ENCODE peak calls at places on chromosomes 3 and 15, in five cellular contexts. K, C, Y, H and R are unnamed samples.

GRCh38 chr3:160678447-160678846 is 1.5 kb downstream of the ARL14 start:
- DNase-seq in H (no peak), Y (no peak), K (no peak), C (peak), R (no peak)

GRCh38 chr3:112519424-112520001 is 20.2 kb upstream of the BTLA start:
- DNase-seq in H (peak), K (no peak), Y (no peak), C (peak), R (peak)

GRCh38 chr3:62870321-62870720 is 4.9 kb downstream of the CADPS start:
- DNase-seq in C (no peak), K (no peak), H (no peak), Y (no peak), R (no peak)

GRCh38 chr3:37787027-37787868 is 74.4 kb upstream of the CTDSPL start:
- DNase-seq in K (no peak), Y (no peak), C (no peak), H (no peak), R (no peak)

GRCh38 chr3:126447456-126448106 is 28.1 kb downstream of the ZXDC start:
- DNase-seq in Y (peak), H (peak), C (no peak), K (no peak), R (no peak)

GRCh38 chr3:128496602-128497304 is 3.8 kb upstream of the GATA2 start:
- DNase-seq in Y (peak), H (peak), K (no peak), C (no peak), R (peak)

GRCh38 chr15:26804063-26804804 is 31.4 kb upstream of the GABRB3 start:
- DNase-seq in C (no peak), H (no peak), Y (no peak), K (no peak), R (no peak)

GRCh38 chr15:87269566-87269965 is 987.0 kb downstream of the NTRK3 start:
- DNase-seq in Y (no peak), K (no peak), H (no peak), C (no peak), R (no peak)

GRCh38 chr15:60373745-60374144 is 24.0 kb downstream of the ANXA2 start:
- DNase-seq in C (no peak), Y (no peak), H (peak), K (no peak), R (no peak)

GRCh38 chr3:173875790-173876189 is 478.2 kb downstream of the NLGN1 start:
- DNase-seq in H (no peak), K (no peak), Y (no peak), C (no peak), R (no peak)

GRCh38 chr3:173870976-173871375 is 473.4 kb downstream of the NLGN1 start:
- DNase-seq in C (no peak), K (no peak), H (no peak), Y (no peak), R (no peak)

GRCh38 chr3:173876476-173876875 is 478.9 kb downstream of the NLGN1 start:
- DNase-seq in K (no peak), Y (no peak), C (no peak), H (no peak), R (peak)
- TF ChIP-seq CTCF in K (no peak), Y (no peak), C (peak), H (peak), R (peak)

GRCh38 chr3:122760457-122761271 is 33.0 kb downstream of the HSPBAP1 start:
- DNase-seq in Y (no peak), K (no peak), C (peak), H (peak), R (no peak)

GRCh38 chr3:122758877-122759670 is 34.6 kb downstream of the HSPBAP1 start:
- DNase-seq in H (no peak), C (no peak), K (no peak), Y (no peak), R (peak)

GRCh38 chr3:122754867-122755835 is 38.5 kb downstream of the HSPBAP1 start:
- DNase-seq in Y (no peak), C (peak), K (no peak), H (peak), R (peak)
- TF ChIP-seq CTCF in Y (peak), C (peak), K (peak), H (peak), R (peak)

GRCh38 chr3:42503251-42503924 is 945 bp downstream of the VIPR1 start:
- DNase-seq in K (no peak), Y (peak), H (peak), C (no peak), R (no peak)

GRCh38 chr3:42501321-42501680 is 1.1 kb upstream of the VIPR1 start:
- DNase-seq in H (no peak), K (no peak), Y (no peak), C (no peak), R (no peak)

GRCh38 chr3:42500909-42501308 is 1.5 kb upstream of the VIPR1 start:
- DNase-seq in C (no peak), K (no peak), Y (peak), H (no peak), R (no peak)

GRCh38 chr3:42502429-42503250 is at the start of gene VIPR1:
- DNase-seq in H (peak), Y (peak), K (peak), C (peak), R (peak)

GRCh38 chr3:42501681-42502428 is 588 bp upstream of the VIPR1 start:
- DNase-seq in Y (peak), H (peak), K (peak), C (peak), R (peak)
- TF ChIP-seq CTCF in Y (peak), H (peak), K (peak), C (no peak), R (peak)

DNA sequence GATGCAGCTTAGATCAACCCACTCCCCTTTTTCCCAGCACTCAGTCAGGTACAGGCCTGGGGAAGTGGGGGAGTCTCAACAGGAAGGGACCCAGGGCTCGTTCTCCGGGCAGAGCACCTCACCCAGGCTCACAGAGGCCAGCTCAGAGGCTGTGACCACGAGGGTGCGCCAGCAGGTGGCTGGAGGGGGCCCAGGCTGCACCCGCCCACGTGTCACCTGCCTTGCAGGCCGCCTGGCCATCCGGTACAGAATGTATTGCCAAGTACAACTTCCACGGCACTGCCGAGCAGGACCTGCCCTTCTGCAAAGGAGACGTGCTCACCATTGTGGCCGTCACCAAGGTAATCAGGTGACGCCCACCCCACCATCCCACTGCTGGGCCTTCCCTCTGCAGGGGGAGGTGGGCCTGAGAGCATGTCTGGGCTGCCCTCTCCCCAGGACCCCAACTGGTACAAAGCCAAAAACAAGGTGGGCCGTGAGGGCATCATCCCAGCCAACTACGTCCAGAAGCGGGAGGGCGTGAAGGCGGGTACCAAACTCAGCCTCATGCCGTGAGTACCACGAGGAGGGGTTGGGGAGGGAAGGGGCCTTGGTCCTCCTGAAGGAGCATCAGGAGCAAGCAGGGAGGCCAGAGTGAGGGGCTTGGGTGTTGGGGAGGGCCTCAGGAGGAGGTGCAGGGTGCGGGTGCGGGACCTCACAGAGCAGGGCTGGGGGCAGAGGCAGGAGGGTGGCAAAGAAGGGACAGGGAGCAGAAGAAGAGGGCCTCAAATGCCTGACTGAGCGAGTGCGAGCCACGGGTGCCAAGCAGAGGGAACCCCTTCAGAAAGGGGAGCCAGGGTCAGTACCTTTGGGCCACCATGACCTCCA is 14.0 kb upstream of the LMAN1L start:
- DNase-seq in K (no peak), C (no peak), Y (peak), H (no peak), R (no peak)
- TF ChIP-seq CTCF in K (no peak), C (no peak), Y (no peak), H (no peak), R (no peak)

DNA sequence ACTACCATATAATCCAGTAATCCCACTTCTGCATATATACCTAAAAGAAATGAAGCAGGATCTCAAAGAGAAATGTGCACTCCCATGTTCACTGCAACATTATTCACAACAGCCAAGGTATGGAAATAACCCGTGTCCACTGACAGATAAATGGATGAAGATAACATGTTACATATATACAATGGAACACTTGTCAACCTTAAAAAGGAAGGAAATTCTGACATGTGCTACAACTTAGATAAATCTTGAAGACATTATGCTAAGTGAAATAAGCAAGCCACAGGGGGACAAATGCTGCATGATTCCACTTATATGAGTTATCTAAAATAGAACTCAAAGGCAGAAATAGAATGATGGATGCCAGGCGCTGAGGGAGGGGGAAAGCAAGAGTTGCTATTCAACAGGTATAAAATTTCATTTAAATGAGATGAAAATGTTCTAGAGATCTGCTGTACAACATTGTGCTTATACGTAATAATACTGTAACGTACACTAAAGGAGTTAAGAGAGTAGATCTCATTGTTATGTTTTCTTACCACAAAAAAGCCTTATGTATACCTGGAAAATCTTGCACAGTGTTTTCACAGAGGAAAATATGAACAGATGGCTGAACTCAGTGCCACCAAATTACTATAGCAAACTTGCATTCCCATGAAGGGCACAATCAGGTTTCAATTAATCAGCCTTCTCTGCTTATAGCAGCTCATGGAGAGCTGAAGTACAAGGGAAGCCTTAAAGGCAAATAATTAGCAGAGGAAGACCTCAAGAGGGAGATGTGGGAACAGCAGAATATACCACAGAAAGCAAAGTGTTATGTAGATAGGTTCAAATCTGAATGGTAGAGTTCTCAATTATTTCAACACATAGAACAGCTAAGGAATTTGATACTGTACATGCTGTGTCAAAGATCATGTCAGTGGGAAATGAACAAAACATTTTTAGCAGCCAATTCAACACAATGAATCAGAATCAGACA is 8.0 kb upstream of the VPS39 start:
- DNase-seq in C (no peak), Y (no peak), K (no peak), H (no peak), R (peak)
- TF ChIP-seq CTCF in C (no peak), Y (no peak), K (no peak), H (peak), R (peak)

DNA sequence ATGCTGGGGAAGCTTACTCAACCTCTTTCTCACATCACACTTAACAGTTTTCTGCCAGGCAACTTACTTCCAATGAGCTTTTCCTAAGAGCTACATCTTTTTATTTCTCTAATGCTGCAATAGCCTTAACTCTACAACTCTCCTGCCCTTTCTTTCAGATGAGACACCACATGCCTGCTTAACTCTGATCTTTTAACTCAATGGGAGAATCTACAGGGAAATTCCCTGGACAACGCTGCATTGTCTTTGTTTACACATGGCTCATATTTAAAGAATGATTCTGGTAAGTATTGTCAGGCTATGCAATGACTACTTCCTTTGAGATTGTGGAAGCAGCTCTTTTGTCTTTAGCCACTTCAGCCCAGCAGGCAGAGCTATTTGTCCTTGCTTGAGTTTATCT is 353.1 kb upstream of the BCHE start:
- DNase-seq in Y (no peak), C (peak), H (peak), K (no peak), R (peak)
- TF ChIP-seq CTCF in Y (no peak), C (no peak), H (peak), K (no peak), R (no peak)

GRCh38 chr3:57179580-57180410 is 14.6 kb upstream of the IL17RD start:
- DNase-seq in H (no peak), Y (no peak), K (no peak), C (no peak), R (peak)
- TF ChIP-seq CTCF in H (peak), Y (no peak), K (no peak), C (peak), R (peak)